ENCODE peak calls at places on chromosomes 7 and 10, in four cellular contexts. One of them, this sample, is unnamed.

GRCh38 chr7:32660936-32661335 is 165.6 kb downstream of the AVL9 start:
- DNase-seq in left lung: no peak
- DNase-seq in upper lobe of right lung: no peak
- DNase-seq in A549: no peak
- DNase-seq in this sample: no peak

GRCh38 chr10:96991313-96991841 is 159.3 kb downstream of the LCOR start:
- DNase-seq in left lung: no peak
- DNase-seq in upper lobe of right lung: no peak
- DNase-seq in A549: no peak
- DNase-seq in this sample: no peak

GRCh38 chr7:101941481-101942383 is 124.3 kb downstream of the CUX1 start:
- DNase-seq in A549: peak
- DNase-seq in left lung: no peak
- DNase-seq in upper lobe of right lung: peak
- DNase-seq in this sample: peak

GRCh38 chr10:54125098-54125747 is 675.8 kb downstream of the PCDH15 start:
- DNase-seq in left lung: no peak
- DNase-seq in A549: no peak
- DNase-seq in upper lobe of right lung: no peak
- DNase-seq in this sample: no peak

GRCh38 chr10:22666287-22667092 is 47.9 kb downstream of the PIP4K2A start:
- DNase-seq in left lung: no peak
- DNase-seq in A549: no peak
- DNase-seq in upper lobe of right lung: no peak
- DNase-seq in this sample: no peak

GRCh38 chr7:66549466-66549865 is 79.2 kb upstream of the KCTD7 start:
- DNase-seq in A549: no peak
- DNase-seq in left lung: no peak
- DNase-seq in upper lobe of right lung: peak
- DNase-seq in this sample: peak

GRCh38 chr10:93816123-93816747 is 58.5 kb downstream of the LGI1 start:
- DNase-seq in left lung: peak
- DNase-seq in upper lobe of right lung: peak
- DNase-seq in A549: peak
- DNase-seq in this sample: peak

GRCh38 chr7:93622036-93622714 is 47.7 kb upstream of the CALCR start:
- DNase-seq in upper lobe of right lung: no peak
- DNase-seq in A549: peak
- DNase-seq in left lung: no peak
- DNase-seq in this sample: no peak

GRCh38 chr10:73773152-73773879 is 8.5 kb upstream of the CHCHD1 start:
- DNase-seq in A549: no peak
- DNase-seq in upper lobe of right lung: no peak
- DNase-seq in left lung: no peak
- DNase-seq in this sample: no peak

GRCh38 chr10:123926401-123927264 is 35.0 kb upstream of the CPXM2 start:
- DNase-seq in left lung: no peak
- DNase-seq in upper lobe of right lung: no peak
- DNase-seq in A549: peak
- DNase-seq in this sample: no peak

GRCh38 chr7:116432517-116432916 is 67.0 kb upstream of the CAV2 start:
- DNase-seq in upper lobe of right lung: no peak
- DNase-seq in A549: no peak
- DNase-seq in left lung: no peak
- DNase-seq in this sample: no peak

GRCh38 chr10:113492181-113492580 is 60.7 kb upstream of the HABP2 start:
- DNase-seq in upper lobe of right lung: no peak
- DNase-seq in left lung: no peak
- DNase-seq in A549: no peak
- DNase-seq in this sample: no peak

GRCh38 chr7:53340220-53340619 is 304.8 kb downstream of the POM121L12 start:
- DNase-seq in upper lobe of right lung: no peak
- DNase-seq in left lung: no peak
- DNase-seq in A549: no peak
- DNase-seq in this sample: no peak

GRCh38 chr7:78350926-78351325 is 552.4 kb downstream of the PHTF2 start:
- DNase-seq in A549: no peak
- DNase-seq in left lung: no peak
- DNase-seq in upper lobe of right lung: no peak
- DNase-seq in this sample: no peak

GRCh38 chr7:153942036-153942435 is 110.2 kb upstream of the DPP6 start:
- DNase-seq in A549: no peak
- DNase-seq in left lung: no peak
- DNase-seq in upper lobe of right lung: no peak
- DNase-seq in this sample: no peak

GRCh38 chr7:163971-164881 is 28.1 kb upstream of the FAM20C start:
- DNase-seq in upper lobe of right lung: peak
- DNase-seq in A549: no peak
- DNase-seq in left lung: peak
- DNase-seq in this sample: no peak

GRCh38 chr10:49298666-49298989 is 342 bp upstream of the C10orf71 start:
- DNase-seq in A549: no peak
- DNase-seq in upper lobe of right lung: no peak
- DNase-seq in left lung: no peak
- DNase-seq in this sample: peak

GRCh38 chr7:12728192-12728538 is 40.7 kb downstream of the ARL4A start:
- DNase-seq in left lung: no peak
- DNase-seq in upper lobe of right lung: no peak
- DNase-seq in A549: no peak
- DNase-seq in this sample: no peak

GRCh38 chr10:31912898-31913847 is 15.5 kb downstream of the ARHGAP12 start:
- DNase-seq in A549: no peak
- DNase-seq in left lung: no peak
- DNase-seq in upper lobe of right lung: no peak
- DNase-seq in this sample: no peak

GRCh38 chr7:44867073-44867990 is 18.0 kb downstream of the PURB start:
- DNase-seq in left lung: no peak
- DNase-seq in upper lobe of right lung: no peak
- DNase-seq in A549: peak
- DNase-seq in this sample: peak

GRCh38 chr7:1362301-1362700 is 97.0 kb downstream of the MICALL2 start:
- DNase-seq in upper lobe of right lung: no peak
- DNase-seq in A549: no peak
- DNase-seq in left lung: peak
- DNase-seq in this sample: no peak

GRCh38 chr7:40644454-40645188 is 509.8 kb downstream of the SUGCT start:
- DNase-seq in left lung: no peak
- DNase-seq in upper lobe of right lung: no peak
- DNase-seq in A549: no peak
- DNase-seq in this sample: no peak

GRCh38 chr10:102729090-102730026 is 14.4 kb upstream of the WBP1L start:
- DNase-seq in left lung: peak
- DNase-seq in upper lobe of right lung: peak
- DNase-seq in A549: peak
- DNase-seq in this sample: peak

GRCh38 chr10:35412900-35413491 is 76.7 kb downstream of the CCNY start:
- DNase-seq in upper lobe of right lung: no peak
- DNase-seq in left lung: no peak
- DNase-seq in A549: no peak
- DNase-seq in this sample: peak

GRCh38 chr10:66838656-66839055 is 87.2 kb upstream of the LRRTM3 start:
- DNase-seq in left lung: no peak
- DNase-seq in A549: no peak
- DNase-seq in upper lobe of right lung: no peak
- DNase-seq in this sample: no peak

GRCh38 chr10:66842867-66843266 is 83.0 kb upstream of the LRRTM3 start:
- DNase-seq in upper lobe of right lung: no peak
- DNase-seq in A549: no peak
- DNase-seq in left lung: no peak
- DNase-seq in this sample: no peak

GRCh38 chr10:66844176-66844947 is 81.5 kb upstream of the LRRTM3 start:
- DNase-seq in upper lobe of right lung: no peak
- DNase-seq in left lung: no peak
- DNase-seq in A549: no peak
- DNase-seq in this sample: no peak
- H3K4me3 ChIP-seq in upper lobe of right lung: no peak
- H3K4me3 ChIP-seq in left lung: no peak
- H3K4me3 ChIP-seq in A549: no peak
- H3K4me3 ChIP-seq in this sample: no peak

DNA sequence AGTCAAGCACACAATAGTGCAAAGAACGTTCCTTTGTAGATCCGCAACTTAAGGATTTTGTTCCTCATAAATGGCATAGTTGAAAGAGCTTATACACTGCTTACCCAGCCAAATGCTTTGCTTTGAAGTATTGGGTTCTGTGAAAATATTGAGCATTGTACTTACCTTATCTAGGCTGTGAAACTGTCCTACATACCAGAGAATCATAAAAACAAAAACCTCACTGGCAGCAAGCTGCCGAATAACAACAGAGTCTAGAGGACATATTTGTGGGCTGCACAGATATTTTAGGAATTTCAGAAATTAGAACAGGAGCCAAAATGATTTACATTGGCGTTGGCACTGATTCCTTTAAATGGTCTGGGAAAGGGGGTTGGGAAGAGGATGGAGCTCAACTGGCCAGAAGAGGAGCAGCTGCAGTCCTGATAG is 174.8 kb downstream of the RTKN2 start:
- DNase-seq in A549: no peak
- DNase-seq in left lung: no peak
- DNase-seq in upper lobe of right lung: no peak
- DNase-seq in this sample: no peak
- H3K27ac ChIP-seq in A549: peak
- H3K27ac ChIP-seq in left lung: peak
- H3K27ac ChIP-seq in upper lobe of right lung: peak
- H3K27ac ChIP-seq in this sample: peak

DNA sequence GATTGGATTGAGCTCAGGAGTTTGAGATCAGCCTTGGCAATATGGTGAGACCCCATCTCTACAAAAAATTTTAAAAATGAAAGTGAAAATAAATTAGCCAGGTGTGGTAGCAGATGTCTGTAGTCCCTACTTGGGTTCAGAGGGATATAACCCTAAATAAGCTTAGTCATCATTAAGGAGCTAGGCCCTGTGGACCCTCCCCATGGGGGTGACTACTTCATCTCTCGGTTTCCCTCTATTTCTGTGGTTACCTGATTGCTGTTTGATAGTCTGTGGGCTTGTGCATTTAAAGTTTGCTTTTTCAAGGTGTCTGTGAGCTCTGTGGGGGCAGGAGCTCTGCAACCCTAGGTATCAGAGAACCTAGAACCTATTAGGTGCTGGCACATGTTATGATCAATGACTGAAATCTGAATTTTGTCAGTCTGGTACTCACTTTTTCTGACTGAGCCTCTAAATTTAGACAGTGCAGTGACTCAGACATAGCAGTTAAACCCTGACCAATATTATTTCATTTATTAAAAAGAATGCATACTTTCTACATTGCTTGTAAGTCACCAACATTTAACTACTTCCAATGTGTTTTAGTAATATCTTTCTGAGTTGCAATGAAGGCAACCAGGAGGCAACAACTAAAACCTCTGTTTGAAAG is 8.1 kb upstream of the CUZD1 start:
- DNase-seq in upper lobe of right lung: no peak
- DNase-seq in A549: no peak
- DNase-seq in left lung: no peak
- DNase-seq in this sample: no peak
- H3K4me3 ChIP-seq in upper lobe of right lung: no peak
- H3K4me3 ChIP-seq in A549: peak
- H3K4me3 ChIP-seq in left lung: no peak
- H3K4me3 ChIP-seq in this sample: no peak

GRCh38 chr10:62062028-62062427 is 160.5 kb downstream of the ARID5B start:
- DNase-seq in left lung: no peak
- DNase-seq in A549: no peak
- DNase-seq in upper lobe of right lung: no peak
- DNase-seq in this sample: no peak

GRCh38 chr10:62062752-62063512 is 161.4 kb downstream of the ARID5B start:
- DNase-seq in left lung: no peak
- DNase-seq in upper lobe of right lung: no peak
- DNase-seq in A549: no peak
- DNase-seq in this sample: no peak

GRCh38 chr10:62059424-62059913 is 158.0 kb downstream of the ARID5B start:
- DNase-seq in upper lobe of right lung: no peak
- DNase-seq in left lung: no peak
- DNase-seq in A549: no peak
- DNase-seq in this sample: no peak

GRCh38 chr10:62067560-62067959 is 166.1 kb downstream of the ARID5B start:
- DNase-seq in left lung: no peak
- DNase-seq in A549: no peak
- DNase-seq in upper lobe of right lung: no peak
- DNase-seq in this sample: no peak

DNA sequence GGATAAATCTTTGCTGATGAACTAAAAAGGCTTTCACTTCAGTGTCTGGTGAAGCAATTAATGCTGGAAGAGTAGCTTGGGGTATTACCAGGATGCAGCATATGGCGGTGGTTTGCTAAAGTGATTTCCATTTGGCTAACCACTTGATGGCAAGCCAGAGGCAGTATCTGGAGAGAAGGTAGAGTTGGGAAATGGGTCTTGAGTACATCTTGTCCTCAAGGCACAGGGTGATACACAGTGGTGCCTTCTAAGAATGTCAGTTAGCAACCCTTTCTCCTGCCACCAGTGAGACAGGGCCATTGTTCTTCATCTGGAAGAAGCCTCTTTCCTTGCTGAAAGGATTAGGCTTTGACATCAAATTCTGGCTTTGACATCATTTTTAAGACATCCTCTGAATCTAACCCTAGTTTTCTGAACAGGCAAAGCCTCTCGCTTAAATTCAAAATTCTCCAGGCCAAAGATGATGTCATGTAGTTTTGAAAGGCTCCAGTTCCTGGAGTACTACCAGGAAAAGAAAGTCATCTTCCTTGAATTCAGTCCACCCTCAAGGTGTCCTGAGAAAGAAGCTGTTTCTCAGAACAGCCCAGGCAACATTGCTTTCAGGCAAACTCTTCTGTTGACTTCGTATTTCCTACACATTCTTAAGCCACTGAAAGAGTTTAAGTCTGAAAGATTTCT is 162.4 kb downstream of the ARID5B start:
- DNase-seq in A549: no peak
- DNase-seq in upper lobe of right lung: no peak
- DNase-seq in left lung: no peak
- DNase-seq in this sample: peak
- H3K27ac ChIP-seq in A549: no peak
- H3K27ac ChIP-seq in upper lobe of right lung: no peak
- H3K27ac ChIP-seq in left lung: no peak
- H3K27ac ChIP-seq in this sample: peak

DNA sequence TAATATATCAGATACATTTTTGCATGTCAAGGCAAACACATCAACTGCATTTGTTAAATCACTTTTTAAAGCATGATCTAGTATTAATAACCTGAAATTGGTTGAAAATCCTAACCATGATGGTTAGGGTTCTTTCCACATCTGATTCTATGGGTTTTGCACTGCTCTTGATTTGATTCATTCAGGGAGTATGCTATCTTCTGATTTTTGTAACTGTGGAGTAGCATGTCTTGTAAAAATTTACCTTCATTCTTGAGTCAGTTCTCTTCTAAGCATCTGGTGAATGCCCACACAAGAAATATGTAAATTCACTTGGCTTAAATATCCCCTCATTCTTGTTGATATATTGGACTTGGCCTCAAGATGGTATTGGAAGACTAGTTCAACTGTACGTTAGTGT is 178.7 kb downstream of the KLF6 start:
- DNase-seq in A549: no peak
- DNase-seq in upper lobe of right lung: no peak
- DNase-seq in left lung: no peak
- DNase-seq in this sample: no peak
- H3K4me3 ChIP-seq in A549: no peak
- H3K4me3 ChIP-seq in upper lobe of right lung: no peak
- H3K4me3 ChIP-seq in left lung: no peak
- H3K4me3 ChIP-seq in this sample: no peak